ENCODE peak calls at places on chromosomes 2 and 18, in five cellular contexts. One of them, this sample, is unnamed. For H3K4me1, the result is how much of the 10 kb centered on the place peaks cover.

GRCh38 chr2:44707945-44708645 is 233.4 kb upstream of the SIX3 start:
- DNase-seq in A549: no peak
- DNase-seq in esophagus squamous epithelium: no peak
- DNase-seq in spleen: no peak
- DNase-seq in uterus: no peak
- DNase-seq in this sample: no peak

GRCh38 chr2:237488295-237488694 is 1.2 kb downstream of the MLPH start:
- DNase-seq in A549: peak
- DNase-seq in esophagus squamous epithelium: no peak
- DNase-seq in spleen: peak
- DNase-seq in uterus: no peak
- DNase-seq in this sample: no peak

GRCh38 chr2:121101093-121101715 is 183.8 kb downstream of the TFCP2L1 start:
- DNase-seq in A549: no peak
- DNase-seq in esophagus squamous epithelium: no peak
- DNase-seq in spleen: peak
- DNase-seq in uterus: no peak
- DNase-seq in this sample: no peak

GRCh38 chr2:240432820-240433801 is 2.4 kb upstream of the GPC1 start:
- DNase-seq in A549: no peak
- DNase-seq in esophagus squamous epithelium: no peak
- DNase-seq in spleen: peak
- DNase-seq in uterus: peak
- DNase-seq in this sample: no peak

GRCh38 chr2:152176113-152176714 is 651 bp upstream of the STAM2 start:
- DNase-seq in A549: peak
- DNase-seq in esophagus squamous epithelium: no peak
- DNase-seq in spleen: no peak
- DNase-seq in uterus: no peak
- DNase-seq in this sample: no peak

GRCh38 chr2:99821572-99822369 is 320.6 kb downstream of the AFF3 start:
- DNase-seq in A549: no peak
- DNase-seq in esophagus squamous epithelium: no peak
- DNase-seq in spleen: no peak
- DNase-seq in uterus: no peak
- DNase-seq in this sample: no peak

GRCh38 chr2:62197609-62198236 is 1.8 kb downstream of the B3GNT2 start:
- DNase-seq in A549: no peak
- DNase-seq in esophagus squamous epithelium: no peak
- DNase-seq in spleen: peak
- DNase-seq in uterus: peak
- DNase-seq in this sample: no peak

GRCh38 chr2:195535911-195536522 is 121.0 kb upstream of the SLC39A10 start:
- DNase-seq in A549: no peak
- DNase-seq in esophagus squamous epithelium: peak
- DNase-seq in spleen: peak
- DNase-seq in uterus: no peak
- DNase-seq in this sample: peak

GRCh38 chr2:19140463-19141208 is 217.8 kb downstream of the OSR1 start:
- DNase-seq in A549: peak
- DNase-seq in esophagus squamous epithelium: no peak
- DNase-seq in spleen: no peak
- DNase-seq in uterus: no peak
- DNase-seq in this sample: no peak

GRCh38 chr2:45311559-45311958 is 299.5 kb downstream of the SRBD1 start:
- DNase-seq in A549: no peak
- DNase-seq in esophagus squamous epithelium: no peak
- DNase-seq in spleen: no peak
- DNase-seq in uterus: no peak
- DNase-seq in this sample: no peak

GRCh38 chr2:152497481-152498052 is 162.6 kb downstream of the FMNL2 start:
- DNase-seq in A549: no peak
- DNase-seq in esophagus squamous epithelium: no peak
- DNase-seq in spleen: no peak
- DNase-seq in uterus: no peak
- DNase-seq in this sample: no peak

GRCh38 chr2:8719528-8719927 is 37.7 kb downstream of the ID2 start:
- DNase-seq in A549: no peak
- DNase-seq in esophagus squamous epithelium: no peak
- DNase-seq in spleen: no peak
- DNase-seq in uterus: no peak
- DNase-seq in this sample: no peak

GRCh38 chr2:236294647-236295046 is 30.4 kb upstream of the ASB18 start:
- DNase-seq in A549: no peak
- DNase-seq in esophagus squamous epithelium: no peak
- DNase-seq in spleen: no peak
- DNase-seq in uterus: no peak
- DNase-seq in this sample: no peak

GRCh38 chr18:23805898-23806297 is 116.6 kb downstream of the LAMA3 start:
- DNase-seq in A549: no peak
- DNase-seq in esophagus squamous epithelium: no peak
- DNase-seq in spleen: no peak
- DNase-seq in uterus: no peak
- DNase-seq in this sample: no peak

GRCh38 chr2:218260742-218261423 is at the start of gene GPBAR1:
- DNase-seq in A549: no peak
- DNase-seq in esophagus squamous epithelium: no peak
- DNase-seq in spleen: no peak
- DNase-seq in uterus: peak
- DNase-seq in this sample: peak

GRCh38 chr18:62741118-62741566 is 25.8 kb downstream of the PHLPP1 start:
- DNase-seq in A549: peak
- DNase-seq in esophagus squamous epithelium: no peak
- DNase-seq in spleen: no peak
- DNase-seq in uterus: no peak
- DNase-seq in this sample: peak

GRCh38 chr18:11324956-11325873 is 175.8 kb upstream of the PIEZO2 start:
- DNase-seq in A549: no peak
- DNase-seq in esophagus squamous epithelium: no peak
- DNase-seq in spleen: no peak
- DNase-seq in uterus: no peak
- DNase-seq in this sample: no peak

GRCh38 chr2:222398446-222398885 is 25.9 kb upstream of the SGPP2 start:
- DNase-seq in A549: no peak
- DNase-seq in esophagus squamous epithelium: no peak
- DNase-seq in spleen: no peak
- DNase-seq in uterus: no peak
- DNase-seq in this sample: no peak

GRCh38 chr2:215880970-215881369 is 132.4 kb downstream of the MREG start:
- DNase-seq in A549: no peak
- DNase-seq in esophagus squamous epithelium: no peak
- DNase-seq in spleen: no peak
- DNase-seq in uterus: no peak
- DNase-seq in this sample: no peak

GRCh38 chr2:62665446-62665845 is 40.1 kb upstream of the EHBP1 start:
- DNase-seq in A549: no peak
- DNase-seq in esophagus squamous epithelium: no peak
- DNase-seq in spleen: no peak
- DNase-seq in uterus: no peak
- DNase-seq in this sample: no peak

GRCh38 chr2:46014911-46015654 is 282.1 kb upstream of the EPAS1 start:
- DNase-seq in A549: no peak
- DNase-seq in esophagus squamous epithelium: no peak
- DNase-seq in spleen: no peak
- DNase-seq in uterus: no peak
- DNase-seq in this sample: no peak

GRCh38 chr18:32771169-32771751 is 1.6 kb downstream of the KLHL14 start:
- DNase-seq in A549: no peak
- DNase-seq in esophagus squamous epithelium: no peak
- DNase-seq in spleen: peak
- DNase-seq in uterus: no peak
- DNase-seq in this sample: no peak

GRCh38 chr2:168118733-168119518 is 128.5 kb downstream of the STK39 start:
- DNase-seq in A549: peak
- DNase-seq in esophagus squamous epithelium: no peak
- DNase-seq in spleen: no peak
- DNase-seq in uterus: no peak
- DNase-seq in this sample: no peak

GRCh38 chr2:46144133-46144800 is 152.9 kb upstream of the EPAS1 start:
- DNase-seq in A549: no peak
- DNase-seq in esophagus squamous epithelium: no peak
- DNase-seq in spleen: no peak
- DNase-seq in uterus: no peak
- DNase-seq in this sample: no peak

GRCh38 chr2:133532919-133533318 is 35.3 kb downstream of the NCKAP5 start:
- DNase-seq in A549: peak
- DNase-seq in esophagus squamous epithelium: no peak
- DNase-seq in spleen: no peak
- DNase-seq in uterus: no peak
- DNase-seq in this sample: no peak

GRCh38 chr2:52347292-52347691 is 1315.4 kb upstream of the NRXN1 start:
- DNase-seq in A549: no peak
- DNase-seq in esophagus squamous epithelium: no peak
- DNase-seq in spleen: no peak
- DNase-seq in uterus: no peak
- DNase-seq in this sample: no peak

GRCh38 chr2:227219312-227220105 is 55.1 kb downstream of the COL4A3 start:
- DNase-seq in A549: peak
- DNase-seq in esophagus squamous epithelium: no peak
- DNase-seq in spleen: no peak
- DNase-seq in uterus: no peak
- DNase-seq in this sample: no peak

DNA sequence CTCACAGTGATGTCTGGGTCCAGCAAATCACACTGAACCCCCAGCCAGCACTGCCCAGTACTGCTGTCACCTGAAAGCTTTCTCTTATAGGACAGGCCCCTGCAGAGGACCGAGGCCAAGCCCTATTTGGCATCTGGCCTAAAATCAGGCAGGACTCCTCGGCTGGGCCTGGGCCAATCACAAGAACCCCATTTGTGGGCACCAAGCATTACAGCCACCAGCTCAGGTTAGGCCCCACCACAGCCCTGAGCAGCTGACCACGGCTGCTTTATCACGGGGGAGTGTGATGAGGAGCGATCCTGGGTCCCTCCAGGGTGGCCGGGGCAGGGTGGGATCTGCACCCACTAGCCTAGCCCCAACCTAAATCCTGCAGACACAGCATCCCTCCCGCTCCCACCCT is 8.2 kb downstream of the BIN1 start:
- DNase-seq in A549: no peak
- DNase-seq in esophagus squamous epithelium: no peak
- DNase-seq in spleen: peak
- DNase-seq in uterus: no peak
- DNase-seq in this sample: no peak
- H3K4me1 ChIP-seq in A549: half or more
- H3K4me1 ChIP-seq in esophagus squamous epithelium: half or more
- H3K4me1 ChIP-seq in spleen: under half
- H3K4me1 ChIP-seq in uterus: under half
- H3K4me1 ChIP-seq in this sample: half or more

GRCh38 chr18:36298113-36298701 is 694 bp downstream of the FHOD3 start:
- DNase-seq in A549: no peak
- DNase-seq in esophagus squamous epithelium: no peak
- DNase-seq in spleen: peak
- DNase-seq in uterus: no peak
- DNase-seq in this sample: no peak
- H3K4me3 ChIP-seq in A549: peak
- H3K4me3 ChIP-seq in esophagus squamous epithelium: peak
- H3K4me3 ChIP-seq in spleen: peak
- H3K4me3 ChIP-seq in uterus: peak
- H3K4me3 ChIP-seq in this sample: peak

DNA sequence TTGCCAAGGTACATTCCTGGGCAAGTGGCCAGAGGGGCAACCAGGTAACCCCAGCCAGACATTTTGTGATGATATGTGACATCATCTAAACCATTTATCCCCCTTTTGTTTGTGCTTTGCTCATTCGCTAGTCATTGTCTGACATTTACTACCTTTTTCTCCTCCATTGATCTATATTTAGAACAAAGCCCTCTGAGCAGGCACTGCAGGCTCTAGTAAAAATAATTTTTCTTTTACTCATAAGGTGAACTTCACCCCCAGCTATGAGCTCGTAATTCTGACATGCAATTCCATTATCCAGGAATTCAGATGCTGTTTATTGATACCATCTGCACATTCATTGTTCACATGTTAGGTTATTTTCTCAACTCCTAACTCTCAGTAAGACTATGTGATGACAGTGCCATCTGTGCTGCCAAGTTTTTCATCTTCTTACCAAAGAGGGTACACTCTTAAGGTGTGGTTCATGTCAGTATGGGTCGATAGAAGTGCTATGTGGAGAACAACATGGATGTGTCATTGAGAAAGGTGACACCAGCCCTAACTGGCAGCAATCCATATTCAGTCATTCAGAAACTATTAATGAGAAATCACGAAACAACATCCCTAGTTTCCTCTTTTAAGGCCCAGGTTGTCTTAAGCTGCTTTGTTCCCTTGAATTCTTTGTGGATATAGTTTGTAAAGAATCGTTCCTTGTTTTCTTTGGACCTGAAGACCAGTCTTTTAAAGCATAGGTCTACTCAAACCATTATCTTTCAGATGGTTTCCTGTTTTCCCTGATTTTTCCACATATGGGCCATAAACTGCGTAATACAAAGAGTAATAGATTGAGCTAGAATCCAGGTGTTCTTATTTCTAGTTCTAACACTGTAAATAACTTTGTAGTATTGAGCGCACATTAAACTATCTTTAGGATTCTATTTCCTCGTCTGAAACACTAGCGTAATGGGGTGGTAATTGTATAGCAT is 978.1 kb upstream of the CDH2 start:
- DNase-seq in A549: peak
- DNase-seq in esophagus squamous epithelium: no peak
- DNase-seq in spleen: no peak
- DNase-seq in uterus: no peak
- DNase-seq in this sample: no peak
- TF ChIP-seq POLR2A in A549: no peak
- TF ChIP-seq POLR2A in esophagus squamous epithelium: no peak
- TF ChIP-seq POLR2A in spleen: no peak
- TF ChIP-seq POLR2A in uterus: no peak
- TF ChIP-seq POLR2A in this sample: no peak

GRCh38 chr2:150624001-150624401 is 136.5 kb upstream of the RND3 start:
- DNase-seq in A549: no peak
- DNase-seq in esophagus squamous epithelium: no peak
- DNase-seq in spleen: no peak
- DNase-seq in uterus: no peak
- DNase-seq in this sample: no peak

GRCh38 chr2:150627526-150627925 is 140.1 kb upstream of the RND3 start:
- DNase-seq in A549: no peak
- DNase-seq in esophagus squamous epithelium: no peak
- DNase-seq in spleen: no peak
- DNase-seq in uterus: no peak
- DNase-seq in this sample: no peak

GRCh38 chr2:150625741-150626140 is 138.3 kb upstream of the RND3 start:
- DNase-seq in A549: no peak
- DNase-seq in esophagus squamous epithelium: no peak
- DNase-seq in spleen: no peak
- DNase-seq in uterus: no peak
- DNase-seq in this sample: no peak

GRCh38 chr2:150625300-150625699 is 137.8 kb upstream of the RND3 start:
- DNase-seq in A549: no peak
- DNase-seq in esophagus squamous epithelium: no peak
- DNase-seq in spleen: no peak
- DNase-seq in uterus: no peak
- DNase-seq in this sample: no peak

DNA sequence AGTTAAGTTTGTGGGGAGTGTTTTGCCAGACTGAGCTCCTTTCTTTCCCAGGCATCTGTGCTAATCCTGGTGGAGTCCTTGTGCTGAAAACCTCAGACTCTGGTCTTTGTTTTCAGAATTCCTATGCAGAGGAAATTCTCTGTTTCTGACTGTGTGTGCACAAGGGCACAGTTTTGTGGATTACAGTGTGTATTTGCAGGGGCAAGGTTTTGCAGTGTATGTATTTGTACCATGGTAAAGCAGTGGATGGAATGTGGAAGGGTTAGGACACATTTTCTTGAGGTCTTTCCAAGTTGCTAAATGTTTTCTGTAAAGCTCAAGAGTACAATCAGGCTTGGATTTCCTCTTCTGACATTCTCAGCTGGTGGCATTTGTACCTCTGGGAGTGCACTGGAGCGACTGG is 139.5 kb upstream of the RND3 start:
- DNase-seq in A549: no peak
- DNase-seq in esophagus squamous epithelium: no peak
- DNase-seq in spleen: no peak
- DNase-seq in uterus: no peak
- DNase-seq in this sample: no peak
- H3K4me1 ChIP-seq in A549: under half
- H3K4me1 ChIP-seq in esophagus squamous epithelium: under half
- H3K4me1 ChIP-seq in spleen: under half
- H3K4me1 ChIP-seq in uterus: under half
- H3K4me1 ChIP-seq in this sample: under half